ENCODE peak calls at places on chromosomes 2 and 18, in seven cellular contexts. One of them, this sample, is unnamed.
A peak's percentile ranks its signal among the peaks of the same experiment; 100 is the strongest.

GRCh38 chr2:153935511-153935910 is 63.8 kb downstream of the GALNT13 start:
- DNase-seq in A549: no peak
- DNase-seq in K562: no peak
- DNase-seq in upper lobe of left lung: no peak
- DNase-seq in stomach: no peak
- DNase-seq in GM12878: no peak
- DNase-seq in tibial nerve: no peak
- DNase-seq in this sample: no peak

GRCh38 chr18:34631567-34631966 is 78.5 kb upstream of the DTNA start:
- DNase-seq in A549: no peak
- DNase-seq in K562: no peak
- DNase-seq in upper lobe of left lung: no peak
- DNase-seq in stomach: no peak
- DNase-seq in GM12878: no peak
- DNase-seq in tibial nerve: no peak
- DNase-seq in this sample: no peak

GRCh38 chr18:25352629-25353005 is 651 bp upstream of the ZNF521 start:
- DNase-seq in A549: no peak
- DNase-seq in K562: no peak
- DNase-seq in upper lobe of left lung: no peak
- DNase-seq in stomach: no peak
- DNase-seq in GM12878: no peak
- DNase-seq in tibial nerve: no peak
- DNase-seq in this sample: no peak

GRCh38 chr2:120398961-120399888 is 53.3 kb downstream of the INHBB start:
- DNase-seq in A549: peak; percentile 94
- DNase-seq in K562: peak; percentile 27
- DNase-seq in upper lobe of left lung: no peak
- DNase-seq in stomach: peak; percentile 30
- DNase-seq in GM12878: no peak
- DNase-seq in tibial nerve: no peak
- DNase-seq in this sample: no peak

GRCh38 chr2:68282814-68283812 is 30.8 kb upstream of the PPP3R1 start:
- DNase-seq in A549: peak; percentile 70
- DNase-seq in K562: peak; percentile 56
- DNase-seq in upper lobe of left lung: no peak
- DNase-seq in stomach: no peak
- DNase-seq in GM12878: no peak
- DNase-seq in tibial nerve: no peak
- DNase-seq in this sample: no peak

GRCh38 chr2:143458258-143458954 is 329.2 kb downstream of the ARHGAP15 start:
- DNase-seq in A549: no peak
- DNase-seq in K562: no peak
- DNase-seq in upper lobe of left lung: no peak
- DNase-seq in stomach: no peak
- DNase-seq in GM12878: no peak
- DNase-seq in tibial nerve: no peak
- DNase-seq in this sample: no peak

GRCh38 chr18:22432672-22433137 is 15.0 kb upstream of the CTAGE1 start:
- DNase-seq in A549: peak; percentile 71
- DNase-seq in K562: peak; percentile 40
- DNase-seq in upper lobe of left lung: no peak
- DNase-seq in stomach: peak; percentile 82
- DNase-seq in GM12878: no peak
- DNase-seq in tibial nerve: peak; percentile 50
- DNase-seq in this sample: peak; percentile 80

GRCh38 chr2:31831585-31831984 is 179.2 kb downstream of the MEMO1 start:
- DNase-seq in A549: no peak
- DNase-seq in K562: no peak
- DNase-seq in upper lobe of left lung: no peak
- DNase-seq in stomach: no peak
- DNase-seq in GM12878: no peak
- DNase-seq in tibial nerve: no peak
- DNase-seq in this sample: no peak

GRCh38 chr18:79890638-79891037 is 60.8 kb downstream of the SLC66A2 start:
- DNase-seq in A549: no peak
- DNase-seq in K562: no peak
- DNase-seq in upper lobe of left lung: no peak
- DNase-seq in stomach: no peak
- DNase-seq in GM12878: no peak
- DNase-seq in tibial nerve: no peak
- DNase-seq in this sample: no peak

GRCh38 chr2:135745545-135745944 is 3.9 kb downstream of the UBXN4 start:
- DNase-seq in A549: no peak
- DNase-seq in K562: no peak
- DNase-seq in upper lobe of left lung: no peak
- DNase-seq in stomach: no peak
- DNase-seq in GM12878: no peak
- DNase-seq in tibial nerve: no peak
- DNase-seq in this sample: no peak

GRCh38 chr2:126359494-126359893 is 296.5 kb upstream of the GYPC start:
- DNase-seq in A549: no peak
- DNase-seq in K562: no peak
- DNase-seq in upper lobe of left lung: no peak
- DNase-seq in stomach: no peak
- DNase-seq in GM12878: no peak
- DNase-seq in tibial nerve: peak; percentile 10
- DNase-seq in this sample: no peak

GRCh38 chr2:42386684-42387083 is 25.7 kb upstream of the COX7A2L start:
- DNase-seq in A549: peak; percentile 28
- DNase-seq in K562: peak; percentile 51
- DNase-seq in upper lobe of left lung: no peak
- DNase-seq in stomach: no peak
- DNase-seq in GM12878: no peak
- DNase-seq in tibial nerve: no peak
- DNase-seq in this sample: no peak

GRCh38 chr2:155223781-155224406 is 525.4 kb downstream of the KCNJ3 start:
- DNase-seq in A549: peak; percentile 1
- DNase-seq in K562: no peak
- DNase-seq in upper lobe of left lung: no peak
- DNase-seq in stomach: no peak
- DNase-seq in GM12878: no peak
- DNase-seq in tibial nerve: no peak
- DNase-seq in this sample: no peak

GRCh38 chr2:135055182-135055786 is 3.2 kb downstream of the RAB3GAP1 start:
- DNase-seq in A549: no peak
- DNase-seq in K562: no peak
- DNase-seq in upper lobe of left lung: no peak
- DNase-seq in stomach: no peak
- DNase-seq in GM12878: no peak
- DNase-seq in tibial nerve: no peak
- DNase-seq in this sample: no peak

GRCh38 chr2:203809991-203810510 is 57.5 kb upstream of the CTLA4 start:
- DNase-seq in A549: no peak
- DNase-seq in K562: no peak
- DNase-seq in upper lobe of left lung: no peak
- DNase-seq in stomach: no peak
- DNase-seq in GM12878: no peak
- DNase-seq in tibial nerve: no peak
- DNase-seq in this sample: no peak

GRCh38 chr18:11976882-11977281 is 4.4 kb upstream of the IMPA2 start:
- DNase-seq in A549: no peak
- DNase-seq in K562: no peak
- DNase-seq in upper lobe of left lung: no peak
- DNase-seq in stomach: no peak
- DNase-seq in GM12878: no peak
- DNase-seq in tibial nerve: no peak
- DNase-seq in this sample: no peak

GRCh38 chr2:118710481-118710880 is 137.0 kb downstream of the EN1 start:
- DNase-seq in A549: no peak
- DNase-seq in K562: no peak
- DNase-seq in upper lobe of left lung: no peak
- DNase-seq in stomach: no peak
- DNase-seq in GM12878: no peak
- DNase-seq in tibial nerve: no peak
- DNase-seq in this sample: no peak

GRCh38 chr2:71789556-71790219 is 336.3 kb downstream of the DYSF start:
- DNase-seq in A549: no peak
- DNase-seq in K562: peak; percentile 30
- DNase-seq in upper lobe of left lung: no peak
- DNase-seq in stomach: peak; percentile 0
- DNase-seq in GM12878: no peak
- DNase-seq in tibial nerve: no peak
- DNase-seq in this sample: peak; percentile 2

GRCh38 chr2:119637371-119637770 is 41.6 kb upstream of the TMEM177 start:
- DNase-seq in A549: no peak
- DNase-seq in K562: no peak
- DNase-seq in upper lobe of left lung: no peak
- DNase-seq in stomach: no peak
- DNase-seq in GM12878: no peak
- DNase-seq in tibial nerve: no peak
- DNase-seq in this sample: no peak

GRCh38 chr2:64424421-64424987 is 29.5 kb upstream of the LGALSL start:
- DNase-seq in A549: no peak
- DNase-seq in K562: no peak
- DNase-seq in upper lobe of left lung: no peak
- DNase-seq in stomach: no peak
- DNase-seq in GM12878: no peak
- DNase-seq in tibial nerve: no peak
- DNase-seq in this sample: no peak

GRCh38 chr2:72944804-72945449 is 27.6 kb downstream of the EMX1 start:
- DNase-seq in A549: no peak
- DNase-seq in K562: no peak
- DNase-seq in upper lobe of left lung: no peak
- DNase-seq in stomach: no peak
- DNase-seq in GM12878: no peak
- DNase-seq in tibial nerve: no peak
- DNase-seq in this sample: no peak

GRCh38 chr2:168583710-168584521 is 127.8 kb downstream of the CERS6 start:
- DNase-seq in A549: no peak
- DNase-seq in K562: no peak
- DNase-seq in upper lobe of left lung: no peak
- DNase-seq in stomach: no peak
- DNase-seq in GM12878: no peak
- DNase-seq in tibial nerve: peak; percentile 25
- DNase-seq in this sample: peak; percentile 36

GRCh38 chr2:58131191-58132011 is 84.8 kb downstream of the VRK2 start:
- DNase-seq in A549: no peak
- DNase-seq in K562: no peak
- DNase-seq in upper lobe of left lung: no peak
- DNase-seq in stomach: no peak
- DNase-seq in GM12878: no peak
- DNase-seq in tibial nerve: peak; percentile 25
- DNase-seq in this sample: peak; percentile 15

GRCh38 chr2:23413641-23414040 is 28.7 kb downstream of the KLHL29 start:
- DNase-seq in A549: no peak
- DNase-seq in K562: no peak
- DNase-seq in upper lobe of left lung: peak; percentile 38
- DNase-seq in stomach: no peak
- DNase-seq in GM12878: no peak
- DNase-seq in tibial nerve: no peak
- DNase-seq in this sample: no peak

GRCh38 chr2:101063753-101064502 is 61.8 kb downstream of the RPL31 start:
- DNase-seq in A549: no peak
- DNase-seq in K562: no peak
- DNase-seq in upper lobe of left lung: no peak
- DNase-seq in stomach: no peak
- DNase-seq in GM12878: no peak
- DNase-seq in tibial nerve: no peak
- DNase-seq in this sample: no peak
- H3K4me3 ChIP-seq in A549: peak overlapping the region; percentile 21
- H3K4me3 ChIP-seq in K562: no peak overlapping the region
- H3K4me3 ChIP-seq in upper lobe of left lung: no peak overlapping the region
- H3K4me3 ChIP-seq in stomach: no peak overlapping the region
- H3K4me3 ChIP-seq in GM12878: peak overlapping the region; percentile 35
- H3K4me3 ChIP-seq in tibial nerve: no peak overlapping the region
- H3K4me3 ChIP-seq in this sample: no peak overlapping the region

GRCh38 chr2:228875152-228875875 is 395.8 kb downstream of the PID1 start:
- DNase-seq in A549: no peak
- DNase-seq in K562: no peak
- DNase-seq in upper lobe of left lung: no peak
- DNase-seq in stomach: no peak
- DNase-seq in GM12878: no peak
- DNase-seq in tibial nerve: no peak
- DNase-seq in this sample: no peak
- TF ChIP-seq EP300 in A549: no peak
- TF ChIP-seq EP300 in K562: no peak
- TF ChIP-seq EP300 in upper lobe of left lung: no peak
- TF ChIP-seq EP300 in stomach: no peak
- TF ChIP-seq EP300 in GM12878: no peak
- TF ChIP-seq EP300 in tibial nerve: no peak
- TF ChIP-seq EP300 in this sample: no peak

GRCh38 chr2:49903471-49903870 is 749.2 kb upstream of the FSHR start:
- DNase-seq in A549: no peak
- DNase-seq in K562: no peak
- DNase-seq in upper lobe of left lung: no peak
- DNase-seq in stomach: no peak
- DNase-seq in GM12878: no peak
- DNase-seq in tibial nerve: no peak
- DNase-seq in this sample: no peak
- H3K4me3 ChIP-seq in A549: no peak overlapping the region
- H3K4me3 ChIP-seq in K562: no peak overlapping the region
- H3K4me3 ChIP-seq in upper lobe of left lung: no peak overlapping the region
- H3K4me3 ChIP-seq in stomach: no peak overlapping the region
- H3K4me3 ChIP-seq in GM12878: no peak overlapping the region
- H3K4me3 ChIP-seq in tibial nerve: no peak overlapping the region
- H3K4me3 ChIP-seq in this sample: no peak overlapping the region

GRCh38 chr2:45466045-45466444 is 145.0 kb downstream of the SRBD1 start:
- DNase-seq in A549: no peak
- DNase-seq in K562: no peak
- DNase-seq in upper lobe of left lung: no peak
- DNase-seq in stomach: no peak
- DNase-seq in GM12878: no peak
- DNase-seq in tibial nerve: no peak
- DNase-seq in this sample: no peak

GRCh38 chr2:45468279-45468678 is 142.8 kb downstream of the SRBD1 start:
- DNase-seq in A549: no peak
- DNase-seq in K562: no peak
- DNase-seq in upper lobe of left lung: no peak
- DNase-seq in stomach: no peak
- DNase-seq in GM12878: no peak
- DNase-seq in tibial nerve: no peak
- DNase-seq in this sample: no peak

GRCh38 chr2:45470531-45470930 is 140.5 kb downstream of the SRBD1 start:
- DNase-seq in A549: no peak
- DNase-seq in K562: no peak
- DNase-seq in upper lobe of left lung: no peak
- DNase-seq in stomach: no peak
- DNase-seq in GM12878: no peak
- DNase-seq in tibial nerve: peak; percentile 54
- DNase-seq in this sample: no peak

DNA sequence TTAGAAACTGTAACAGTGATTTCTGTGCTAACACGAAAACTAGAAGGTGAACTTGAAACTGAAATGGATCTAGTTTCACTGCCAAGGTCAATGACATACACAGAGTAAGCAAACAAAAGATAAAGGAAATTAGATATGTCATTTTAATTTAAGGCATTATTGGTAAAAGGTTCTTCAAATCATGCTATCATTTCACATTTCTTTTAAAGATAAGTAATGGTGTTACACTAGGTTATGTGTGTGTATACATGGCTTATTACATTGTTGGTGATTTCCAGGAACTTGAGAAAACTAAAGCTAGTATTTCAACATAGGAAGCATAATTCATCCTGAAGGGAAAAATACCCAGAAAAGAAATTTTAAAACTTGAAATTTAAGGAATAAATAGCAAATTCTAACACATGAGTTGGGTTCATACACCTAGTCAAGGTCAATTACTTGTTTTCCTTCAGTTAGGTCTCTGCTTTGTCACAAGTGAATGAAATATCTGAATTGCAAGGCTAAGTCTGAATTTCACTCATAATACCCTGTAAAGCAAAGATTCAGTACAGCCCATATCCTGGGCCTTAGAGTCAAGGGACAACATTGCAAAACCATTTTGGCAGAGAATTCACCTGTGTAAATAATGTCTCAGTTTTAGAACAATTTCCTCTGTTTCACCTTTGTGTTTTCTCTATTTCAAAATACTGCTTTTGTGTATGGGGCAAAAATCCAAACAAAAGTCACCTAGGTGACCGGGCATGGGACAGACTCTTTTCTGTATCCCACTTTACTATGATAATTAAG is 141.6 kb downstream of the SRBD1 start:
- DNase-seq in A549: no peak
- DNase-seq in K562: no peak
- DNase-seq in upper lobe of left lung: no peak
- DNase-seq in stomach: no peak
- DNase-seq in GM12878: no peak
- DNase-seq in tibial nerve: peak; percentile 41
- DNase-seq in this sample: no peak
- TF ChIP-seq EP300 in A549: peak; percentile 18
- TF ChIP-seq EP300 in K562: no peak
- TF ChIP-seq EP300 in upper lobe of left lung: no peak
- TF ChIP-seq EP300 in stomach: no peak
- TF ChIP-seq EP300 in GM12878: no peak
- TF ChIP-seq EP300 in tibial nerve: peak; percentile 46
- TF ChIP-seq EP300 in this sample: no peak

This sample was measured in ovary.